ENCODE peak calls at places on chromosomes 2 and 18, in four cellular contexts. H is SK-N-SH, G is GM23248, F is GM23338. O is an unnamed sample.
A peak's percentile ranks its signal among the peaks of the same experiment; 100 is the strongest.

GRCh38 chr2:190351955-190352354 is 8.6 kb downstream of the INPP1 start:
- DNase-seq in H (no peak), G (no peak), F (no peak), O (no peak)

GRCh38 chr2:239806758-239807434 is 218.2 kb downstream of the NDUFA10 start:
- DNase-seq in H (no peak), G (no peak), F (no peak), O (no peak)

GRCh38 chr2:240739797-240740196 is 48.1 kb downstream of the AQP12A start:
- DNase-seq in H (no peak), G (no peak), F (no peak), O (no peak)

GRCh38 chr2:860259-860855 is 90.3 kb upstream of the SNTG2 start:
- DNase-seq in H (peak; percentile 63), G (no peak), F (peak; percentile 76), O (no peak)

GRCh38 chr2:109144271-109144670 is 15.3 kb downstream of the SH3RF3 start:
- DNase-seq in H (no peak), G (no peak), F (no peak), O (no peak)

GRCh38 chr2:118726821-118727220 is 120.6 kb downstream of the EN1 start:
- DNase-seq in H (no peak), G (no peak), F (no peak), O (no peak)

GRCh38 chr2:11560806-11561205 is 27.0 kb downstream of the GREB1 start:
- DNase-seq in H (no peak), G (no peak), F (no peak), O (no peak)

GRCh38 chr18:58580078-58580477 is 48.8 kb downstream of the ALPK2 start:
- DNase-seq in H (no peak), G (peak; percentile 72), F (no peak), O (no peak)

GRCh38 chr2:186740266-186740665 is 46.4 kb downstream of the FAM171B start:
- DNase-seq in H (no peak), G (no peak), F (no peak), O (no peak)

GRCh38 chr2:29806461-29806860 is 114.9 kb downstream of the ALK start:
- DNase-seq in H (no peak), G (no peak), F (no peak), O (peak; percentile 31)

GRCh38 chr2:189203177-189203799 is 23.7 kb upstream of the COL5A2 start:
- DNase-seq in H (no peak), G (no peak), F (no peak), O (no peak)

GRCh38 chr2:12005886-12006681 is 259.7 kb downstream of the LPIN1 start:
- DNase-seq in H (no peak), G (no peak), F (no peak), O (peak; percentile 17)

GRCh38 chr2:14524041-14524802 is 108.3 kb upstream of the LRATD1 start:
- DNase-seq in H (no peak), G (peak; percentile 79), F (no peak), O (no peak)

GRCh38 chr2:128362889-128363228 is 44.2 kb upstream of the HS6ST1 start:
- DNase-seq in H (no peak), G (peak; percentile 80), F (peak; percentile 96), O (peak; percentile 65)

GRCh38 chr2:86290596-86291327 is 46.7 kb downstream of the REEP1 start:
- DNase-seq in H (no peak), G (no peak), F (no peak), O (no peak)

GRCh38 chr2:221567231-221567760 is 4.8 kb downstream of the EPHA4 start:
- DNase-seq in H (no peak), G (no peak), F (no peak), O (no peak)

GRCh38 chr18:45783097-45784075 is 42.1 kb upstream of the SIGLEC15 start:
- DNase-seq in H (no peak), G (peak; percentile 65), F (peak; percentile 71), O (no peak)

GRCh38 chr18:52936931-52937330 is 596.9 kb downstream of the DCC start:
- DNase-seq in H (no peak), G (no peak), F (no peak), O (no peak)

GRCh38 chr2:7930800-7931635 is 750.8 kb upstream of the ID2 start:
- DNase-seq in H (no peak), G (peak; percentile 83), F (no peak), O (peak; percentile 13)

GRCh38 chr2:115763601-115764000 is 1321.2 kb downstream of the DPP10 start:
- DNase-seq in H (no peak), G (no peak), F (no peak), O (no peak)

GRCh38 chr18:35415511-35416427 is 38.6 kb upstream of the ZNF396 start:
- DNase-seq in H (no peak), G (peak; percentile 65), F (no peak), O (no peak)

GRCh38 chr2:106267997-106268396 is 73.9 kb upstream of the UXS1 start:
- DNase-seq in H (no peak), G (no peak), F (no peak), O (no peak)

GRCh38 chr18:42196651-42197050 is 241.6 kb downstream of the PIK3C3 start:
- DNase-seq in H (no peak), G (peak; percentile 32), F (no peak), O (no peak)

GRCh38 chr18:48962857-48963554 is 12.2 kb upstream of the SMAD7 start:
- DNase-seq in H (no peak), G (peak; percentile 68), F (no peak), O (no peak)

GRCh38 chr18:55688066-55688465 is 100.1 kb upstream of the TCF4 start:
- DNase-seq in H (no peak), G (no peak), F (no peak), O (no peak)

GRCh38 chr2:136305517-136306192 is 187.7 kb upstream of the CXCR4 start:
- DNase-seq in H (no peak), G (no peak), F (no peak), O (no peak)

GRCh38 chr2:231318436-231318835 is 77.1 kb upstream of the B3GNT7 start:
- DNase-seq in H (no peak), G (no peak), F (no peak), O (no peak)

GRCh38 chr2:43032248-43032893 is 194.0 kb downstream of the ZFP36L2 start:
- DNase-seq in H (no peak), G (peak; percentile 43), F (no peak), O (peak; percentile 81)

GRCh38 chr2:206851511-206851910 is 86.1 kb downstream of the FASTKD2 start:
- DNase-seq in H (no peak), G (no peak), F (no peak), O (no peak)

GRCh38 chr2:75870654-75871137 is 160.0 kb upstream of the GCFC2 start:
- DNase-seq in H (no peak), G (no peak), F (peak; percentile 31), O (no peak)

GRCh38 chr2:28400921-28401320 is 8.3 kb downstream of the FOSL2 start:
- DNase-seq in H (no peak), G (no peak), F (no peak), O (no peak)

GRCh38 chr2:216012133-216012829 is 1.1 kb downstream of the MREG start:
- DNase-seq in H (peak; percentile 59), G (peak; percentile 79), F (no peak), O (peak; percentile 52)

GRCh38 chr2:157261199-157261782 is 3.8 kb downstream of the GALNT5 start:
- DNase-seq in H (peak; percentile 0), G (peak; percentile 91), F (no peak), O (peak; percentile 84)

GRCh38 chr18:2089416-2089815 is 481.9 kb downstream of the METTL4 start:
- DNase-seq in H (no peak), G (no peak), F (no peak), O (no peak)

GRCh38 chr2:204239756-204240155 is 303.2 kb downstream of the ICOS start:
- DNase-seq in H (no peak), G (no peak), F (no peak), O (no peak)
- TF ChIP-seq EZH2phosphoT487 in H (no peak), G (no peak), F (no peak), O (no peak)

GRCh38 chr2:173884403-173884802 is 80.8 kb downstream of the SP3 start:
- DNase-seq in H (peak; percentile 51), G (peak; percentile 63), F (peak; percentile 68), O (peak; percentile 29)
- TF ChIP-seq EZH2phosphoT487 in H (no peak), G (no peak), F (no peak), O (no peak)

GRCh38 chr2:181458881-181459280 is 1.7 kb downstream of the ITGA4 start:
- DNase-seq in H (no peak), G (no peak), F (no peak), O (no peak)

GRCh38 chr2:181457741-181458425 is 697 bp downstream of the ITGA4 start:
- DNase-seq in H (peak; percentile 59), G (peak; percentile 82), F (peak; percentile 53), O (peak; percentile 51)

GRCh38 chr2:181461056-181461630 is 4.0 kb downstream of the ITGA4 start:
- DNase-seq in H (no peak), G (no peak), F (no peak), O (no peak)

GRCh38 chr2:181462032-181462431 is 4.8 kb downstream of the ITGA4 start:
- DNase-seq in H (no peak), G (no peak), F (no peak), O (no peak)

GRCh38 chr2:181459646-181460045 is 2.5 kb downstream of the ITGA4 start:
- DNase-seq in H (no peak), G (peak; percentile 54), F (no peak), O (no peak)
- TF ChIP-seq EZH2phosphoT487 in H (no peak), G (no peak), F (no peak), O (no peak)

DNA sequence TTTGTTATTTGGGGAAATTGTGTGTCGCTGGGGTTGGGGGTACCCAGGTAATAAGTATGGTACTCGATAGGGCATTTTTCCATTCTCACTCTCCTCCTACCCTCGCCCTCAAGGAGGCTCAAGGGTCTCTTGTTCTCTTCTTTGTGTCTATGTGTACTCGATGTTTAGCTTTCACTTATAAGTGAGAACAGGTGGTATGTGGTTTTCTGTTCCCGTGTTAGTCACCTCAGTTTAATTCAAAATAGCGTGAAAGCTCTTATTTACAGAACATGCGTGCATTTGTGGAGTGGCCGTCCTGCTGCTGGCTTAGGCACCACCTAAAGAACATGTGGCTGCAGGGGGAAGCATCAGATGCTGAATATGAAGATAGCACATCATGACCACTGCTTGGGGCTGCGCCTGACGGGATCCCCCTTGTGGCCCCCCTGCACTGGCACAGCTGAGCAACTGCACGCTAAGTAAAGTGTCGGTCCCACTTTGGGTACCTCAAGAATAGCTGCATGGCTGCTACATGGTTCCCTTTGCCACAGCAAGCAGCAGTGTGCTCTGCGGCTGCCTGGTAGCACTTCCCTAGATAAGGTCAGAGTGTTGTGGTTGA is 569.0 kb downstream of the DCDC2C start:
- DNase-seq in H (no peak), G (no peak), F (no peak), O (no peak)
- TF ChIP-seq EZH2phosphoT487 in H (no peak), G (no peak), F (no peak), O (no peak)

DNA sequence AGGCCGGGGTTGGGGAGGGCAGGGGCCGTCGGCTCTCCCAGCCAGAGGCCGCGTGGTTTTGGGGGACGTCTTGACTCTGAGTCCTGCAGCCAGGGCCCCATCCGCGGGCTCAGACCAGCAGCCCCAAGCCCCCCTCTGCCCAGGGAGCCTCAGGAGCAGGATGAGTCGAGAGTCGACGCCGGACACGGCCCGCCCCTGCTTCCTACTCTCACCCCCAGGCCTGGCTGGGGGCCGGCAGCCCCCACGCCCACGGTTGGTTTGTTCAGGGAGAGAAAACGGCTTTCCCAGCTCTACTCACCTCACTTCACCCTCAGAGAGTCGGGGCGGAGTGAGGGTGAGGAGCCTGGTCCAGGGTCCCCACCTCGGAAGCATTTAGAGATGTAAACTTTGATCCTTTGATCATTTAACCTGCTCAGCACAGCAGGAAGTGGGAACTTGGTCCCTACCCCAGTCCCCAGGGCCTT is 6.9 kb downstream of the SNORC start:
- DNase-seq in H (no peak), G (no peak), F (no peak), O (no peak)
- TF ChIP-seq EZH2phosphoT487 in H (no peak), G (no peak), F (no peak), O (no peak)

O was measured in hepatocyte.